ENCODE peak calls at places on chromosomes 2 and 18, in ten cellular contexts. Y is gastrocnemius medialis, I is WERI-Rb-1, W is mucosa of descending colon, G is pancreas, D is A549, O is lower leg skin, Q is astrocyte, V is astrocyte of the spinal cord, K is sigmoid colon. J is an unnamed sample.

GRCh38 chr2:143600136-143600535 is 470.9 kb downstream of the ARHGAP15 start:
- DNase-seq in Y (no peak), I (no peak), W (no peak), G (no peak), D (no peak), O (no peak), Q (peak), V (no peak), K (no peak), J (no peak)

GRCh38 chr18:59172664-59173249 is 33.1 kb downstream of the SEC11C start:
- DNase-seq in Y (no peak), I (no peak), W (no peak), G (no peak), D (no peak), O (no peak), Q (no peak), V (no peak), K (no peak), J (no peak)

GRCh38 chr2:125867908-125868307 is 788.0 kb upstream of the GYPC start:
- DNase-seq in Y (no peak), I (no peak), W (no peak), G (no peak), D (no peak), O (no peak), Q (no peak), V (no peak), K (no peak), J (no peak)

GRCh38 chr2:110864176-110864575 is 131.8 kb downstream of the ACOXL start:
- DNase-seq in Y (no peak), I (no peak), W (no peak), G (no peak), D (no peak), O (no peak), Q (no peak), V (no peak), K (no peak), J (no peak)

GRCh38 chr2:104812281-104812680 is 41.6 kb upstream of the POU3F3 start:
- DNase-seq in Y (no peak), I (no peak), W (no peak), G (no peak), D (no peak), O (no peak), Q (peak), V (no peak), K (no peak), J (no peak)

GRCh38 chr2:7773974-7774365 is 856.8 kb downstream of the RNF144A start:
- DNase-seq in Y (no peak), I (no peak), W (no peak), G (no peak), D (no peak), O (no peak), Q (no peak), V (no peak), K (no peak), J (no peak)

GRCh38 chr2:173590278-173590811 is 235.7 kb downstream of the CDCA7 start:
- DNase-seq in Y (peak), I (no peak), W (no peak), G (peak), D (peak), O (no peak), Q (peak), V (peak), K (no peak), J (no peak)

GRCh38 chr2:173631123-173631450 is 276.4 kb downstream of the CDCA7 start:
- DNase-seq in Y (no peak), I (no peak), W (peak), G (no peak), D (peak), O (no peak), Q (no peak), V (peak), K (no peak), J (peak)

GRCh38 chr18:36411745-36412168 is 114.2 kb downstream of the FHOD3 start:
- DNase-seq in Y (peak), I (peak), W (peak), G (no peak), D (peak), O (peak), Q (no peak), V (peak), K (no peak), J (no peak)

DNA sequence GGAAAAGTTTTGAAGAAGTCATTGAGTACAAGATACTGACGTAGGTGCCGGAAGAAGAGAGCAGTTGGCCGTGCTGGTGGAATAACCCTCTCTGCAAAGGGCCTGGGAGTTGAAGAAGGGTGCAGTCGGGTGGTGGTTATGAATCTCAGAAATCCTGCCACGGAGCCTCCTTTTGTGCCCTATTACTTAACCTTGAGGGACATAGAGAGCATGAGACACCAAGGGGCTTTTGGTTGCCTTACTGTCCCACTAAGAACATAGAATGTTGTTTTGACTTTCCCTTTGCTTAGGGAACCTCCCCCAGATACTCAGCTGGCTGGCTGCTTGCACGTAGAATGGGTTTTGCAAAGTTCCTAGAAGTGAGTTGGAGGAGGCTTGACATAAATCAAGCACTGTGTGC is 1.3 kb upstream of the CD28 start:
- DNase-seq in Y (no peak), I (no peak), W (no peak), G (no peak), D (no peak), O (no peak), Q (no peak), V (no peak), K (no peak), J (no peak)
- H3K4me3 ChIP-seq in Y (no peak), I (no peak), W (no peak), G (no peak), D (no peak), O (no peak), Q (no peak), V (no peak), K (no peak), J (no peak)

GRCh38 chr2:228986961-228987360 is 284.1 kb downstream of the PID1 start:
- DNase-seq in Y (no peak), I (no peak), W (no peak), G (no peak), D (no peak), O (no peak), Q (no peak), V (no peak), K (no peak), J (no peak)

GRCh38 chr2:228987441-228988155 is 283.5 kb downstream of the PID1 start:
- DNase-seq in Y (no peak), I (no peak), W (no peak), G (no peak), D (no peak), O (no peak), Q (no peak), V (no peak), K (no peak), J (no peak)

GRCh38 chr2:228983700-228984099 is 287.4 kb downstream of the PID1 start:
- DNase-seq in Y (no peak), I (no peak), W (no peak), G (no peak), D (no peak), O (no peak), Q (no peak), V (no peak), K (no peak), J (no peak)
- TF ChIP-seq CTCF in Y (no peak), I (no peak), W (no peak), G (no peak), D (no peak), O (no peak), Q (no peak), V (no peak), K (no peak), J (no peak)

GRCh38 chr2:20077411-20077940 is 26.0 kb upstream of the LAPTM4A start:
- DNase-seq in Y (no peak), I (no peak), W (no peak), G (no peak), D (no peak), O (peak), Q (no peak), V (no peak), K (no peak), J (no peak)
- H3K4me3 ChIP-seq in Y (no peak), I (no peak), W (no peak), G (no peak), D (no peak), O (no peak), Q (no peak), V (no peak), K (no peak), J (no peak)

DNA sequence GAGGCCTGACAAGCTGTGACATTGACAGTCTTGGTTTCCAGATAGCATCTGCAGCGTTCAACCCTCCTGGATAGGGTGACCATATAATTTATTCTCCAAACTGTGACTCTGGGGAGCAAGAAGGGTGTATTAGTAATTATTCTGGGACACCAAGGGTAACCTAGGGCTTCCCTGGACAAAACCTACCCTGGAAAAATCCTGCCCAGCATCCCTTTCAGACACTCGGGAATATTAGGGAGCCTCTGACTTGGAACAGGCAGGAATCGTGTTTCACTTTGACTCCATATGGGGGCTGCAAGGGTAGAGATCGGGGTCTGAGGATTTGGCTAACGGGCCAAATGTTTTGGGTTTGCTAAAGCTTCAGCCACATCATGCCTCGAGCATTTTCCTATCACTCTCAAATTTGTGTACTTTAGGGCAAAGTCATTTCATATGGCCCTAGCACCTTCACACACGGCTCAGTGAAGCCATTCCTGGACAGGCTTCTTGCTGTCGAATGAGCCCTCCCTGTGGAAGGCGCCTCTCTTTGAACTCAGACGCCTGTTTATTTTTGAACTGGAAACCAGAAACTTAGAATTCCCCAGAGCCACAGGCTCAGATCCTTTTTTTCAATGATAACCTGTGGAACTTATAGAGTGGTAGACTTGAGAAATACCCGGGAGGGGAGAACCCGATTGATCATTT is 129.9 kb downstream of the DDX1 start:
- DNase-seq in Y (no peak), I (no peak), W (no peak), G (no peak), D (no peak), O (peak), Q (no peak), V (no peak), K (no peak), J (no peak)
- TF ChIP-seq CTCF in Y (no peak), I (no peak), W (no peak), G (no peak), D (no peak), O (no peak), Q (no peak), V (no peak), K (no peak), J (no peak)

J was measured in LNCaP clone FGC.